ENCODE peak calls at places on chromosome 2, in five cellular contexts. V is AG09319; I is activated CD4-positive, alpha-beta memory T cell treated with anti-CD3 and anti-CD28 coated beads for 36 hours; S is iris pigment epithelial cell; Z is T-helper 2 cell. B is an unnamed sample.

GRCh38 chr2:70672990-70673647 is 94.9 kb downstream of the ADD2 start:
- DNase-seq in Z (no peak), V (no peak), S (no peak), I (no peak), B (no peak)

GRCh38 chr2:1685957-1686783 is 58.1 kb downstream of the PXDN start:
- DNase-seq in V (no peak), I (no peak), S (peak; percentile 27), Z (no peak), B (no peak)

GRCh38 chr2:175097297-175097696 is 70.7 kb downstream of the ATF2 start:
- DNase-seq in V (no peak), Z (no peak), I (no peak), S (peak; percentile 96), B (no peak)

GRCh38 chr2:113124984-113125855 is 2.2 kb upstream of the IL1RN start:
- DNase-seq in Z (no peak), S (peak; percentile 29), I (no peak), V (no peak), B (no peak)

GRCh38 chr2:224334083-224334482 is 67.8 kb downstream of the FAM124B start:
- DNase-seq in S (no peak), V (no peak), Z (no peak), I (no peak), B (no peak)

GRCh38 chr2:196587739-196588138 is 51.8 kb upstream of the CCDC150 start:
- DNase-seq in V (no peak), I (no peak), Z (no peak), S (no peak), B (no peak)

GRCh38 chr2:37318401-37318800 is 6.2 kb downstream of the PRKD3 start:
- DNase-seq in V (peak; percentile 31), Z (no peak), S (peak; percentile 90), I (no peak), B (no peak)

GRCh38 chr2:19749507-19749836 is 152.3 kb downstream of the TTC32 start:
- DNase-seq in I (no peak), V (no peak), Z (no peak), S (no peak), B (no peak)

GRCh38 chr2:86368181-86368824 is 30.9 kb upstream of the REEP1 start:
- DNase-seq in I (peak; percentile 54), Z (peak; percentile 4), S (peak; percentile 59), V (peak; percentile 10), B (no peak)

GRCh38 chr2:138430181-138430580 is 71.4 kb upstream of the SPOPL start:
- DNase-seq in I (no peak), S (no peak), Z (no peak), V (no peak), B (no peak)

GRCh38 chr2:77404189-77404588 is 118.0 kb downstream of the LRRTM4 start:
- DNase-seq in Z (no peak), I (no peak), V (no peak), S (no peak), B (no peak)

GRCh38 chr2:58182527-58182926 is 58.6 kb downstream of the FANCL start:
- DNase-seq in S (peak; percentile 68), I (no peak), Z (no peak), V (no peak), B (no peak)

GRCh38 chr2:204109681-204110080 is 173.1 kb downstream of the ICOS start:
- DNase-seq in Z (no peak), S (no peak), V (no peak), I (peak; percentile 32), B (no peak)

GRCh38 chr2:199379251-199379650 is 78.5 kb downstream of the SATB2 start:
- DNase-seq in V (peak; percentile 24), S (peak; percentile 62), Z (no peak), I (no peak), B (no peak)

GRCh38 chr2:220107380-220107791 is 480.0 kb downstream of the SLC4A3 start:
- DNase-seq in S (no peak), Z (no peak), V (no peak), I (no peak), B (no peak)

GRCh38 chr2:136765256-136765735 is at the start of gene THSD7B:
- DNase-seq in I (no peak), V (no peak), Z (no peak), S (peak; percentile 4), B (no peak)

GRCh38 chr2:193690572-193690971 is 1495.8 kb upstream of the TMEFF2 start:
- DNase-seq in Z (no peak), S (no peak), V (no peak), I (no peak), B (no peak)

GRCh38 chr2:238938460-238939055 is 90.7 kb downstream of the TWIST2 start:
- DNase-seq in S (no peak), V (peak; percentile 97), I (no peak), Z (no peak), B (no peak)

GRCh38 chr2:30257266-30258214 is 26.2 kb downstream of the LBH start:
- DNase-seq in I (no peak), Z (no peak), S (no peak), V (no peak), B (no peak)

GRCh38 chr2:160111951-160112798 is 49.8 kb upstream of the PLA2R1 start:
- DNase-seq in S (no peak), I (no peak), Z (no peak), V (no peak), B (no peak)

GRCh38 chr2:233380132-233381012 is 26.1 kb downstream of the DGKD start:
- DNase-seq in V (no peak), S (peak; percentile 34), I (no peak), Z (no peak), B (no peak)

GRCh38 chr2:21268197-21268870 is 144.6 kb downstream of the TDRD15 start:
- DNase-seq in I (no peak), Z (no peak), V (no peak), S (no peak), B (no peak)

GRCh38 chr2:176003958-176004357 is 1.9 kb upstream of the LNPK start:
- DNase-seq in I (no peak), V (no peak), S (no peak), Z (no peak), B (no peak)

GRCh38 chr2:27255660-27256059 is 7.2 kb downstream of the SLC30A3 start:
- DNase-seq in I (no peak), Z (no peak), S (peak; percentile 44), V (no peak), B (no peak)

GRCh38 chr2:160736629-160737028 is 243.0 kb upstream of the RBMS1 start:
- DNase-seq in I (no peak), S (peak; percentile 68), Z (no peak), V (no peak), B (no peak)

B was measured in effector memory CD4-positive, alpha-beta T cell.